ENCODE peak calls at places on chromosome 10, in five cellular contexts. P is K562, X is GM12878, K is SK-N-SH, W is HepG2. G is an unnamed sample.

GRCh38 chr10:104350146-104350635 is 3.4 kb upstream of the CFAP58 start:
- DNase-seq in P (peak; percentile 52), X (peak; percentile 53), K (peak; percentile 55), W (peak; percentile 66), G (peak; percentile 47)

GRCh38 chr10:31100176-31100575 is 68.5 kb upstream of the ZNF438 start:
- DNase-seq in P (no peak), X (peak; percentile 24), K (no peak), W (no peak), G (no peak)

GRCh38 chr10:110910138-110910537 is 8.8 kb downstream of the BBIP1 start:
- DNase-seq in P (no peak), X (no peak), K (no peak), W (no peak), G (no peak)

GRCh38 chr10:63711866-63712716 is 190.9 kb downstream of the REEP3 start:
- DNase-seq in P (no peak), X (no peak), K (peak; percentile 82), W (peak; percentile 33), G (no peak)

GRCh38 chr10:103781329-103782061 is 73.9 kb downstream of the SH3PXD2A start:
- DNase-seq in P (no peak), X (no peak), K (no peak), W (peak; percentile 78), G (no peak)

GRCh38 chr10:25758041-25758457 is 176.0 kb upstream of the MYO3A start:
- DNase-seq in P (peak; percentile 52), X (no peak), K (peak; percentile 61), W (peak; percentile 10), G (peak; percentile 36)

GRCh38 chr10:72847681-72848080 is 45.9 kb upstream of the OIT3 start:
- DNase-seq in P (no peak), X (no peak), K (no peak), W (no peak), G (peak; percentile 38)

GRCh38 chr10:71314028-71314693 is 4.9 kb upstream of the SLC29A3 start:
- DNase-seq in P (peak; percentile 89), X (no peak), K (peak; percentile 81), W (no peak), G (peak; percentile 23)

GRCh38 chr10:43471146-43471545 is 34.2 kb downstream of the ZNF487 start:
- DNase-seq in P (no peak), X (no peak), K (no peak), W (no peak), G (no peak)

GRCh38 chr10:86253171-86254072 is 113.2 kb downstream of the GRID1 start:
- DNase-seq in P (no peak), X (no peak), K (peak; percentile 85), W (no peak), G (peak; percentile 69)

GRCh38 chr10:4051011-4051407 is 266.0 kb upstream of the KLF6 start:
- DNase-seq in P (no peak), X (no peak), K (no peak), W (no peak), G (no peak)

GRCh38 chr10:103676851-103677417 is 178.4 kb downstream of the SH3PXD2A start:
- DNase-seq in P (no peak), X (no peak), K (no peak), W (no peak), G (no peak)

GRCh38 chr10:131430716-131431402 is 119.3 kb upstream of the TCERG1L start:
- DNase-seq in P (no peak), X (no peak), K (peak; percentile 50), W (no peak), G (no peak)

GRCh38 chr10:96673318-96674099 is 46.8 kb downstream of the PIK3AP1 start:
- DNase-seq in P (no peak), X (peak; percentile 67), K (no peak), W (peak; percentile 80), G (peak; percentile 94)

GRCh38 chr10:43225004-43225786 is 41.7 kb downstream of the RASGEF1A start:
- DNase-seq in P (no peak), X (no peak), K (no peak), W (no peak), G (no peak)

GRCh38 chr10:116183733-116184447 is 89.1 kb downstream of the GFRA1 start:
- DNase-seq in P (no peak), X (no peak), K (peak; percentile 60), W (no peak), G (no peak)

GRCh38 chr10:101120884-101121660 is 10.0 kb upstream of the TLX1 start:
- DNase-seq in P (no peak), X (no peak), K (peak; percentile 9), W (no peak), G (no peak)

GRCh38 chr10:61964949-61965693 is 63.6 kb downstream of the ARID5B start:
- DNase-seq in P (no peak), X (no peak), K (no peak), W (peak; percentile 93), G (no peak)

GRCh38 chr10:98694863-98695262 is 248.1 kb upstream of the HPS1 start:
- DNase-seq in P (no peak), X (no peak), K (no peak), W (no peak), G (no peak)

GRCh38 chr10:48551796-48552591 is 52.9 kb downstream of the ARHGAP22 start:
- DNase-seq in P (peak; percentile 56), X (no peak), K (peak; percentile 87), W (no peak), G (peak; percentile 34)

GRCh38 chr10:43114031-43114742 is 24.1 kb upstream of the CSGALNACT2 start:
- DNase-seq in P (no peak), X (no peak), K (no peak), W (no peak), G (no peak)

GRCh38 chr10:101273736-101274135 is 44.5 kb upstream of the LBX1 start:
- DNase-seq in P (no peak), X (no peak), K (no peak), W (no peak), G (no peak)

GRCh38 chr10:48309711-48310226 is 3.3 kb downstream of the MAPK8 start:
- DNase-seq in P (no peak), X (no peak), K (peak; percentile 25), W (peak; percentile 41), G (no peak)

GRCh38 chr10:91745086-91745831 is 53.0 kb upstream of the TNKS2 start:
- DNase-seq in P (no peak), X (no peak), K (no peak), W (peak; percentile 50), G (no peak)

GRCh38 chr10:5951167-5951711 is 26.1 kb downstream of the IL15RA start:
- DNase-seq in P (no peak), X (no peak), K (no peak), W (no peak), G (peak; percentile 56)

GRCh38 chr10:103884681-103885139 is 29.3 kb upstream of the SH3PXD2A start:
- DNase-seq in P (peak; percentile 54), X (no peak), K (peak; percentile 68), W (peak; percentile 53), G (no peak)

GRCh38 chr10:126133906-126134703 is 237.7 kb downstream of the FANK1 start:
- DNase-seq in P (no peak), X (no peak), K (no peak), W (no peak), G (no peak)

GRCh38 chr10:118467200-118467599 is 125.1 kb upstream of the FAM204A start:
- DNase-seq in P (no peak), X (no peak), K (no peak), W (no peak), G (no peak)

GRCh38 chr10:117148284-117148683 is 10.2 kb upstream of the VAX1 start:
- DNase-seq in P (no peak), X (no peak), K (no peak), W (no peak), G (no peak)

GRCh38 chr10:12702215-12702614 is 299.3 kb downstream of the CCDC3 start:
- DNase-seq in P (no peak), X (no peak), K (no peak), W (no peak), G (no peak)

GRCh38 chr10:78339251-78339650 is 305.6 kb downstream of the RPS24 start:
- DNase-seq in P (no peak), X (no peak), K (no peak), W (no peak), G (no peak)

GRCh38 chr10:11085545-11085944 is 67.9 kb downstream of the CELF2 start:
- DNase-seq in P (no peak), X (no peak), K (no peak), W (no peak), G (no peak)

GRCh38 chr10:11081413-11081812 is 63.7 kb downstream of the CELF2 start:
- DNase-seq in P (no peak), X (no peak), K (no peak), W (no peak), G (no peak)

GRCh38 chr10:11080564-11080984 is 62.9 kb downstream of the CELF2 start:
- DNase-seq in P (no peak), X (peak; percentile 40), K (no peak), W (no peak), G (no peak)

GRCh38 chr10:11086177-11086576 is 68.5 kb downstream of the CELF2 start:
- DNase-seq in P (no peak), X (no peak), K (no peak), W (no peak), G (no peak)

GRCh38 chr10:11082551-11082950 is 64.9 kb downstream of the CELF2 start:
- DNase-seq in P (no peak), X (no peak), K (no peak), W (no peak), G (no peak)
- TF ChIP-seq GABPA in P (no peak), X (no peak), K (no peak), W (no peak), G (no peak)

GRCh38 chr10:1379601-1380000 is 323.4 kb downstream of the WDR37 start:
- DNase-seq in P (no peak), X (no peak), K (peak; percentile 30), W (no peak), G (no peak)
- TF ChIP-seq CTCF in P (peak; percentile 17), X (no peak), K (no peak), W (no peak), G (no peak)

DNA sequence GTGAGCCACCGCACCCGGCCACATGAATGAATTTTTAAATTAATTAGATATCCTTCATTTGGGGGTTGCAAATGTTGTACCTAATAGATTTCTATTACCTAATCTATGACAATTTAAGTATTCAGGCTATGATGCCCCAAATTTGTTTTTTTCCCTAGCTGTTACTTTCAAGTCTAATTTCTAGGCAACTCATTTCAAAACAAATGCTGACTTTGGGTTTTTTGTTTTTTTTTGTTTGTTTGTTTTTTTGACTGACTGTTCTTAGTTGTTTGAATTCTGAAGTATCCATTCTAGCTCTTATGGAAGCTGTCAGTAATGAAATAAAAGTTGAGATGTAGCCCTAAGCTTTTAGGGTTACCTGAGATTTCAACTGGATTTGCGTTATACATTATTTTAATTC is 62.3 kb downstream of the CREM start:
- DNase-seq in P (no peak), X (no peak), K (no peak), W (no peak), G (no peak)
- TF ChIP-seq REST in P (no peak), X (no peak), K (no peak), W (no peak), G (no peak)

GRCh38 chr10:51186358-51186757 is 112.1 kb downstream of the PRKG1 start:
- DNase-seq in P (no peak), X (no peak), K (no peak), W (no peak), G (no peak)

GRCh38 chr10:51183783-51184182 is 109.5 kb downstream of the PRKG1 start:
- DNase-seq in P (no peak), X (no peak), K (no peak), W (no peak), G (no peak)

DNA sequence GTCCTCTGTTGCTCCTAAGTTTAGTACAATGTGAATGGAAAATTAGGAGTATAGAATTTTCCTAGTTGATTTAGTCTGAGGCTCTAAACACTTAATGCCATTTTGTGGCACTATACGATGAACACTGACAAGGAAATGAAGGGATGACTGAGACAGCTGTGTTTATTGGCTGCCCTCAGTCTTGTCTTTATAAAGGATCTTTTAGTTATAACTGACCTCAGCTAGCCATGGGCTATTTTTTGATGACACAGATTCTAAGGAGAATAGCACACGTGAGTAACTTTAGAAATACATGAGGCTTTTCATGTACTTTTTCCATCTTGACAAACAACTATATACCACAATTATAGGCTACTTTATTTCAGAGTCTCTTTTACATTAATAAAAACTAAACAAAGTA is 113.7 kb downstream of the PRKG1 start:
- DNase-seq in P (no peak), X (no peak), K (no peak), W (no peak), G (no peak)
- TF ChIP-seq GABPA in P (no peak), X (no peak), K (no peak), W (no peak), G (no peak)